ENCODE peak calls at places on chromosomes 1 and 21, in four cellular contexts. One of them, this sample, is unnamed.
A peak's percentile ranks its signal among the peaks of the same experiment; 100 is the strongest.

GRCh38 chr1:180930687-180931086 is 18.0 kb downstream of the KIAA1614 start:
- DNase-seq in CD8-positive, alpha-beta T cell: no peak
- DNase-seq in A549: no peak
- DNase-seq in PC-3: no peak
- DNase-seq in this sample: no peak

GRCh38 chr21:41426656-41427311 is 745 bp downstream of the MX1 start:
- DNase-seq in CD8-positive, alpha-beta T cell: no peak
- DNase-seq in A549: no peak
- DNase-seq in PC-3: no peak
- DNase-seq in this sample: no peak

GRCh38 chr1:3030663-3031381 is 9.6 kb downstream of the ACTRT2 start:
- DNase-seq in CD8-positive, alpha-beta T cell: no peak
- DNase-seq in A549: no peak
- DNase-seq in PC-3: no peak
- DNase-seq in this sample: no peak

GRCh38 chr1:15355968-15356621 is 53.6 kb upstream of the EFHD2 start:
- DNase-seq in CD8-positive, alpha-beta T cell: no peak
- DNase-seq in A549: peak; percentile 50
- DNase-seq in PC-3: peak; percentile 86
- DNase-seq in this sample: no peak

GRCh38 chr1:226268421-226269124 is 40.4 kb downstream of the LIN9 start:
- DNase-seq in CD8-positive, alpha-beta T cell: no peak
- DNase-seq in A549: peak; percentile 7
- DNase-seq in PC-3: peak; percentile 64
- DNase-seq in this sample: no peak

GRCh38 chr21:14321042-14321441 is 61.9 kb downstream of the HSPA13 start:
- DNase-seq in CD8-positive, alpha-beta T cell: no peak
- DNase-seq in A549: no peak
- DNase-seq in PC-3: peak; percentile 56
- DNase-seq in this sample: no peak

GRCh38 chr1:111894497-111894896 is 95.0 kb downstream of the KCND3 start:
- DNase-seq in CD8-positive, alpha-beta T cell: no peak
- DNase-seq in A549: no peak
- DNase-seq in PC-3: no peak
- DNase-seq in this sample: no peak

GRCh38 chr1:228837817-228838716 is 102.8 kb downstream of the RHOU start:
- DNase-seq in CD8-positive, alpha-beta T cell: no peak
- DNase-seq in A549: peak; percentile 88
- DNase-seq in PC-3: peak; percentile 99
- DNase-seq in this sample: no peak

GRCh38 chr1:193662030-193662429 is 475.6 kb upstream of the B3GALT2 start:
- DNase-seq in CD8-positive, alpha-beta T cell: no peak
- DNase-seq in A549: no peak
- DNase-seq in PC-3: no peak
- DNase-seq in this sample: no peak

GRCh38 chr1:61392417-61393242 is 310.3 kb downstream of the NFIA start:
- DNase-seq in CD8-positive, alpha-beta T cell: no peak
- DNase-seq in A549: no peak
- DNase-seq in PC-3: no peak
- DNase-seq in this sample: no peak

GRCh38 chr21:38898422-38899098 is 92.8 kb downstream of the ETS2 start:
- DNase-seq in CD8-positive, alpha-beta T cell: no peak
- DNase-seq in A549: no peak
- DNase-seq in PC-3: peak; percentile 77
- DNase-seq in this sample: no peak

GRCh38 chr1:202085682-202086373 is 36.9 kb upstream of the GPR37L1 start:
- DNase-seq in CD8-positive, alpha-beta T cell: no peak
- DNase-seq in A549: no peak
- DNase-seq in PC-3: no peak
- DNase-seq in this sample: no peak

GRCh38 chr1:30450148-30450817 is 273.1 kb downstream of the MATN1 start:
- DNase-seq in CD8-positive, alpha-beta T cell: no peak
- DNase-seq in A549: no peak
- DNase-seq in PC-3: no peak
- DNase-seq in this sample: no peak

GRCh38 chr1:161006563-161006962 is 14.4 kb downstream of the F11R start:
- DNase-seq in CD8-positive, alpha-beta T cell: no peak
- DNase-seq in A549: no peak
- DNase-seq in PC-3: no peak
- DNase-seq in this sample: no peak

GRCh38 chr1:42146916-42147320 is 6.3 kb upstream of the GUCA2B start:
- DNase-seq in CD8-positive, alpha-beta T cell: peak; percentile 54
- DNase-seq in A549: peak; percentile 71
- DNase-seq in PC-3: peak; percentile 90
- DNase-seq in this sample: peak; percentile 77

GRCh38 chr1:31694069-31694909 is 9.5 kb downstream of the COL16A1 start:
- DNase-seq in CD8-positive, alpha-beta T cell: no peak
- DNase-seq in A549: no peak
- DNase-seq in PC-3: no peak
- DNase-seq in this sample: no peak

GRCh38 chr1:23101891-23102688 is 66.6 kb downstream of the LUZP1 start:
- DNase-seq in CD8-positive, alpha-beta T cell: no peak
- DNase-seq in A549: no peak
- DNase-seq in PC-3: peak; percentile 85
- DNase-seq in this sample: no peak

GRCh38 chr1:199474738-199475137 is 552.8 kb upstream of the NR5A2 start:
- DNase-seq in CD8-positive, alpha-beta T cell: no peak
- DNase-seq in A549: no peak
- DNase-seq in PC-3: no peak
- DNase-seq in this sample: no peak

GRCh38 chr1:245377854-245378253 is 223.1 kb downstream of the KIF26B start:
- DNase-seq in CD8-positive, alpha-beta T cell: no peak
- DNase-seq in A549: no peak
- DNase-seq in PC-3: no peak
- DNase-seq in this sample: no peak

GRCh38 chr21:34579411-34579810 is 35.5 kb downstream of the RCAN1 start:
- DNase-seq in CD8-positive, alpha-beta T cell: no peak
- DNase-seq in A549: no peak
- DNase-seq in PC-3: peak; percentile 71
- DNase-seq in this sample: no peak

GRCh38 chr1:107935396-107936064 is 29.4 kb downstream of the VAV3 start:
- DNase-seq in CD8-positive, alpha-beta T cell: no peak
- DNase-seq in A549: no peak
- DNase-seq in PC-3: peak; percentile 60
- DNase-seq in this sample: peak; percentile 2

GRCh38 chr1:192343304-192343703 is 26.5 kb downstream of the RGS21 start:
- DNase-seq in CD8-positive, alpha-beta T cell: no peak
- DNase-seq in A549: no peak
- DNase-seq in PC-3: no peak
- DNase-seq in this sample: no peak

GRCh38 chr1:233647083-233647482 is 33.2 kb downstream of the KCNK1 start:
- DNase-seq in CD8-positive, alpha-beta T cell: no peak
- DNase-seq in A549: no peak
- DNase-seq in PC-3: no peak
- DNase-seq in this sample: no peak

GRCh38 chr1:69404486-69404885 is 163.2 kb upstream of the LRRC7 start:
- DNase-seq in CD8-positive, alpha-beta T cell: no peak
- DNase-seq in A549: no peak
- DNase-seq in PC-3: no peak
- DNase-seq in this sample: no peak

GRCh38 chr1:54485417-54485816 is 62.6 kb upstream of the ACOT11 start:
- DNase-seq in CD8-positive, alpha-beta T cell: no peak
- DNase-seq in A549: no peak
- DNase-seq in PC-3: no peak
- DNase-seq in this sample: no peak

GRCh38 chr1:104718752-104719151 is 969.1 kb downstream of the AMY1C start:
- DNase-seq in CD8-positive, alpha-beta T cell: no peak
- DNase-seq in A549: no peak
- DNase-seq in PC-3: no peak
- DNase-seq in this sample: no peak

GRCh38 chr21:14866859-14867560 is 197.8 kb downstream of the NRIP1 start:
- DNase-seq in CD8-positive, alpha-beta T cell: no peak
- DNase-seq in A549: no peak
- DNase-seq in PC-3: no peak
- DNase-seq in this sample: no peak

GRCh38 chr21:43020771-43021170 is 46.4 kb downstream of the PKNOX1 start:
- DNase-seq in CD8-positive, alpha-beta T cell: no peak
- DNase-seq in A549: no peak
- DNase-seq in PC-3: no peak
- DNase-seq in this sample: no peak

GRCh38 chr1:110380667-110381283 is 10.1 kb downstream of the SLC16A4 start:
- DNase-seq in CD8-positive, alpha-beta T cell: no peak
- DNase-seq in A549: no peak
- DNase-seq in PC-3: no peak
- DNase-seq in this sample: no peak

GRCh38 chr1:199545780-199546179 is 481.7 kb upstream of the NR5A2 start:
- DNase-seq in CD8-positive, alpha-beta T cell: no peak
- DNase-seq in A549: peak; percentile 3
- DNase-seq in PC-3: peak; percentile 40
- DNase-seq in this sample: peak; percentile 9

GRCh38 chr21:29499734-29500343 is 201.1 kb downstream of the BACH1 start:
- DNase-seq in CD8-positive, alpha-beta T cell: no peak
- DNase-seq in A549: peak; percentile 21
- DNase-seq in PC-3: peak; percentile 67
- DNase-seq in this sample: peak; percentile 72

GRCh38 chr1:7616076-7616833 is 154.8 kb upstream of the VAMP3 start:
- DNase-seq in CD8-positive, alpha-beta T cell: no peak
- DNase-seq in A549: peak; percentile 25
- DNase-seq in PC-3: peak; percentile 39
- DNase-seq in this sample: no peak

GRCh38 chr21:35658242-35658641 is 402.1 kb downstream of the SETD4 start:
- DNase-seq in CD8-positive, alpha-beta T cell: no peak
- DNase-seq in A549: no peak
- DNase-seq in PC-3: peak; percentile 82
- DNase-seq in this sample: no peak

DNA sequence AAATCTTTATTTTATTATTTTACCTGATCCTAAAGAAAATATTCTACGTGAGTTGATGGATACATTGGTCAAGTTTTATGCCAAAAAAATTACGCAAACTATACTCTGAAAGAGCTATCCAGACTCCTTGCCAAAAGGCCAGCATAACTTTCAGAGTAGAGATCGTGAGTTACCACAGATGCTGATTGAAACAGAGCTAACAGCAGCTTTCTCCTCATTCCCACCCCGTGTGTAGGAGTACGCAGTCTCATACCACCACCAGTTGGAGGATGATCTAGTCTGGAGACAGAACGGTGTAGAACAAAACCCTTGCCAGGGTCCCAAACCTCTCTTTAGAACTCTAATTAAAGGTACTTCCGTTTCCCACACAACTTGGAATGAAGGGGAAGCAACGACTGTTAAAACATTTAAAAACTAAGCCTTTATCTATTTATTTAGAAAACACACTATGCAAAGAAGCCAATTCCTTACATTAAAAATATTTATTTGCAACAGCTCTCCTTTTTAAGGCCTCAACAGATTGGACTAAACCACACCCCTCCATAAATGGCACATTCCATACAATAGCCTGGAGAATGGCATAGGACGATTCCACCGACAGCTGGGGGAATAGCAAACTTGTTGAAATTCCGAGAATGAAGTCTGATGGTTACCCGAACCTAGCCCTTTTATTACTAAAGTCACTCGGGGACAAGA is 1.4 kb downstream of the NUCKS1 start:
- DNase-seq in CD8-positive, alpha-beta T cell: no peak
- DNase-seq in A549: no peak
- DNase-seq in PC-3: peak; percentile 23
- DNase-seq in this sample: no peak
- H3K4me1 ChIP-seq in CD8-positive, alpha-beta T cell: peaks cover 30% of the 10 kb centered on the region
- H3K4me1 ChIP-seq in A549: peaks cover 40% of the 10 kb centered on the region
- H3K4me1 ChIP-seq in PC-3: peaks cover 25% of the 10 kb centered on the region
- H3K4me1 ChIP-seq in this sample: no peaks in the 10 kb centered on the region

DNA sequence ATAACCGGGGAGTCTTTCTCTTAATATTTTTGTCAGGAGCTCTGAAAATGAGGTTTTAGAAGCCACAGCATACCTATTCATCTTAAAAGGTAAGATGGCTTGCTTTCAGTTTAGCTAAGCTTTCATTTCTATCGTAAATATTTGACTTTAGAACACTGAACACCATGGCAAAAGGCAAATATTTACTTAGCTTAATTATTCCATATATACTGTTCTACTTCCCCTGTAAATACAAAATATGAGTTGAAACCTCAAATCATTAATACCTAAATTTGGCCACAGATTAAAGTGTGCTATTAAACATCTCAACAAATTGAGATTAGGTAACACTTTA is 136.2 kb downstream of the RERE start:
- DNase-seq in CD8-positive, alpha-beta T cell: no peak
- DNase-seq in A549: no peak
- DNase-seq in PC-3: peak; percentile 28
- DNase-seq in this sample: no peak
- H3K4me1 ChIP-seq in CD8-positive, alpha-beta T cell: no peaks in the 10 kb centered on the region
- H3K4me1 ChIP-seq in A549: peaks cover 50% of the 10 kb centered on the region
- H3K4me1 ChIP-seq in PC-3: peaks cover 35% of the 10 kb centered on the region
- H3K4me1 ChIP-seq in this sample: peaks cover 2% of the 10 kb centered on the region

DNA sequence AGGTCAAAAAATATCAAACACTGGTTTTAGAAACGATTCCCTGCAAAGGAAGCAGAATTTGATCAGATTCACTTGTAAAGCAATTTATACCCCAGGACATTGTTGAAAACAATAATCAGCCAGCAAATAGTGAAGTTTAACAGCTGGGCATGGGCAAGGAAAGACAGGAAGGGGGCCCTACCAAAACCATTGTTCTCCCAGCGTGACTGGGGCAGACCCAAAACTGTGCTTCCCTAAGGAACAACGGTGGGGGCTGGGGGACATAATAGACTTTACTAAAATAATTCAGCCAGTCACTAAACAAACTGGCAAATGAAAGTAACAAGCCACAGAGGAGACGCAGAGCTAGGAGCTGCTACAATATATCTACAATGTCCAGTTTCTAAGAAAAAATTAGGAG is 100.2 kb downstream of the AHCTF1 start:
- DNase-seq in CD8-positive, alpha-beta T cell: no peak
- DNase-seq in A549: no peak
- DNase-seq in PC-3: no peak
- DNase-seq in this sample: no peak
- H3K4me1 ChIP-seq in CD8-positive, alpha-beta T cell: no peaks in the 10 kb centered on the region
- H3K4me1 ChIP-seq in A549: no peaks in the 10 kb centered on the region
- H3K4me1 ChIP-seq in PC-3: peaks cover 13% of the 10 kb centered on the region
- H3K4me1 ChIP-seq in this sample: no peaks in the 10 kb centered on the region

DNA sequence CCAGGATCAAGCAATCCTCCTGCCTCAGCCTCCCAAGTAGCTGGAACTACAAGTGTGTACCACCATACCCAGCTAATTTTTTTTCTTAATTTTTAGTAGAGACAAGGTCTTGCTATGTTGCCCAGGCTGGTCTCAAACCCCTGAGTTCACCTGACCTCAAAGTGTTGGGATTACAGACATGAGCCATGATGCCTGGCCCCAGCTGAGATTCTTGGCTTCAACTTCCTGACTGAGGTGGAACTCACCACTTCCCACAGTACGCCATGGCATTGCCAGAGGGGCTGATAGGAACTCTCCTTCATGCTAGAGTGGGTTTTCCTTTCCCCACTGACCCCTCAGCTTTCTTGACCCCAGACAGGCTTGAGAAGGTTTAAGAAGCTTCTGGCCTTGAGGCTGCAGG is 251.0 kb upstream of the CSF3R start:
- DNase-seq in CD8-positive, alpha-beta T cell: no peak
- DNase-seq in A549: no peak
- DNase-seq in PC-3: no peak
- DNase-seq in this sample: no peak
- H3K4me1 ChIP-seq in CD8-positive, alpha-beta T cell: no peaks in the 10 kb centered on the region
- H3K4me1 ChIP-seq in A549: no peaks in the 10 kb centered on the region
- H3K4me1 ChIP-seq in PC-3: no peaks in the 10 kb centered on the region
- H3K4me1 ChIP-seq in this sample: peaks cover 2% of the 10 kb centered on the region

GRCh38 chr1:210174133-210174532 is 58.5 kb upstream of the SERTAD4 start:
- DNase-seq in CD8-positive, alpha-beta T cell: no peak
- DNase-seq in A549: no peak
- DNase-seq in PC-3: no peak
- DNase-seq in this sample: no peak
- H3K4me1 ChIP-seq in CD8-positive, alpha-beta T cell: no peaks in the 10 kb centered on the region
- H3K4me1 ChIP-seq in A549: no peaks in the 10 kb centered on the region
- H3K4me1 ChIP-seq in PC-3: no peaks in the 10 kb centered on the region
- H3K4me1 ChIP-seq in this sample: no peaks in the 10 kb centered on the region

GRCh38 chr1:179090923-179091322 is 9.1 kb downstream of the TOR3A start:
- DNase-seq in CD8-positive, alpha-beta T cell: no peak
- DNase-seq in A549: no peak
- DNase-seq in PC-3: no peak
- DNase-seq in this sample: no peak
- H3K4me1 ChIP-seq in CD8-positive, alpha-beta T cell: no peaks in the 10 kb centered on the region
- H3K4me1 ChIP-seq in A549: peaks cover 32% of the 10 kb centered on the region
- H3K4me1 ChIP-seq in PC-3: no peaks in the 10 kb centered on the region
- H3K4me1 ChIP-seq in this sample: peaks cover 8% of the 10 kb centered on the region